ENCODE peak calls at places on chromosomes 3 and 15, in four cellular contexts. One of them, this sample, is unnamed.

GRCh38 chr15:101528108-101528916 is 38.8 kb upstream of the PCSK6 start:
- DNase-seq in SK-N-SH: no peak
- DNase-seq in A549: peak
- DNase-seq in HepG2: peak
- DNase-seq in this sample: no peak

GRCh38 chr3:106827515-106828213 is 549.6 kb upstream of the CCDC54 start:
- DNase-seq in SK-N-SH: no peak
- DNase-seq in A549: no peak
- DNase-seq in HepG2: no peak
- DNase-seq in this sample: no peak

GRCh38 chr3:169822091-169822490 is 9.4 kb upstream of the LRRC34 start:
- DNase-seq in SK-N-SH: no peak
- DNase-seq in A549: no peak
- DNase-seq in HepG2: no peak
- DNase-seq in this sample: no peak

GRCh38 chr15:85044251-85044853 is 62.7 kb downstream of the PDE8A start:
- DNase-seq in SK-N-SH: peak
- DNase-seq in A549: peak
- DNase-seq in HepG2: peak
- DNase-seq in this sample: peak

GRCh38 chr3:121793078-121793477 is 41.8 kb downstream of the IQCB1 start:
- DNase-seq in SK-N-SH: no peak
- DNase-seq in A549: no peak
- DNase-seq in HepG2: no peak
- DNase-seq in this sample: no peak

GRCh38 chr3:42541079-42541478 is 38.6 kb downstream of the VIPR1 start:
- DNase-seq in SK-N-SH: no peak
- DNase-seq in A549: no peak
- DNase-seq in HepG2: no peak
- DNase-seq in this sample: no peak

GRCh38 chr15:72319985-72320671 is at the start of gene CELF6:
- DNase-seq in SK-N-SH: peak
- DNase-seq in A549: peak
- DNase-seq in HepG2: no peak
- DNase-seq in this sample: peak

GRCh38 chr3:191549377-191549776 is 88.4 kb downstream of the PYDC2 start:
- DNase-seq in SK-N-SH: no peak
- DNase-seq in A549: no peak
- DNase-seq in HepG2: no peak
- DNase-seq in this sample: no peak

GRCh38 chr15:92751528-92751927 is 96.0 kb upstream of the FAM174B start:
- DNase-seq in SK-N-SH: no peak
- DNase-seq in A549: no peak
- DNase-seq in HepG2: no peak
- DNase-seq in this sample: no peak

GRCh38 chr15:26967719-26968269 is 3.2 kb upstream of the GABRG3 start:
- DNase-seq in SK-N-SH: peak
- DNase-seq in A549: no peak
- DNase-seq in HepG2: no peak
- DNase-seq in this sample: no peak

GRCh38 chr3:133799794-133800585 is 5.6 kb upstream of the SRPRB start:
- DNase-seq in SK-N-SH: no peak
- DNase-seq in A549: peak
- DNase-seq in HepG2: peak
- DNase-seq in this sample: no peak

GRCh38 chr3:171566803-171567422 is 106.7 kb upstream of the TNIK start:
- DNase-seq in SK-N-SH: peak
- DNase-seq in A549: peak
- DNase-seq in HepG2: peak
- DNase-seq in this sample: peak

GRCh38 chr3:119939087-119939486 is 155.2 kb downstream of the GSK3B start:
- DNase-seq in SK-N-SH: no peak
- DNase-seq in A549: no peak
- DNase-seq in HepG2: no peak
- DNase-seq in this sample: no peak

GRCh38 chr15:53447053-53447574 is 312.3 kb downstream of the WDR72 start:
- DNase-seq in SK-N-SH: no peak
- DNase-seq in A549: no peak
- DNase-seq in HepG2: peak
- DNase-seq in this sample: no peak

GRCh38 chr3:49173116-49173791 is 1.9 kb downstream of the KLHDC8B start:
- DNase-seq in SK-N-SH: peak
- DNase-seq in A549: no peak
- DNase-seq in HepG2: peak
- DNase-seq in this sample: no peak
- TF ChIP-seq PBX3 in SK-N-SH: no peak
- TF ChIP-seq PBX3 in A549: no peak
- TF ChIP-seq PBX3 in HepG2: no peak
- TF ChIP-seq PBX3 in this sample: no peak

GRCh38 chr15:63010920-63011693 is 31.4 kb upstream of the TPM1 start:
- DNase-seq in SK-N-SH: no peak
- DNase-seq in A549: no peak
- DNase-seq in HepG2: peak
- DNase-seq in this sample: no peak

GRCh38 chr15:63015618-63016017 is 26.9 kb upstream of the TPM1 start:
- DNase-seq in SK-N-SH: no peak
- DNase-seq in A549: peak
- DNase-seq in HepG2: no peak
- DNase-seq in this sample: no peak

GRCh38 chr15:63012444-63012843 is 30.1 kb upstream of the TPM1 start:
- DNase-seq in SK-N-SH: no peak
- DNase-seq in A549: no peak
- DNase-seq in HepG2: no peak
- DNase-seq in this sample: no peak

GRCh38 chr15:63014578-63014977 is 28.0 kb upstream of the TPM1 start:
- DNase-seq in SK-N-SH: no peak
- DNase-seq in A549: no peak
- DNase-seq in HepG2: no peak
- DNase-seq in this sample: no peak

DNA sequence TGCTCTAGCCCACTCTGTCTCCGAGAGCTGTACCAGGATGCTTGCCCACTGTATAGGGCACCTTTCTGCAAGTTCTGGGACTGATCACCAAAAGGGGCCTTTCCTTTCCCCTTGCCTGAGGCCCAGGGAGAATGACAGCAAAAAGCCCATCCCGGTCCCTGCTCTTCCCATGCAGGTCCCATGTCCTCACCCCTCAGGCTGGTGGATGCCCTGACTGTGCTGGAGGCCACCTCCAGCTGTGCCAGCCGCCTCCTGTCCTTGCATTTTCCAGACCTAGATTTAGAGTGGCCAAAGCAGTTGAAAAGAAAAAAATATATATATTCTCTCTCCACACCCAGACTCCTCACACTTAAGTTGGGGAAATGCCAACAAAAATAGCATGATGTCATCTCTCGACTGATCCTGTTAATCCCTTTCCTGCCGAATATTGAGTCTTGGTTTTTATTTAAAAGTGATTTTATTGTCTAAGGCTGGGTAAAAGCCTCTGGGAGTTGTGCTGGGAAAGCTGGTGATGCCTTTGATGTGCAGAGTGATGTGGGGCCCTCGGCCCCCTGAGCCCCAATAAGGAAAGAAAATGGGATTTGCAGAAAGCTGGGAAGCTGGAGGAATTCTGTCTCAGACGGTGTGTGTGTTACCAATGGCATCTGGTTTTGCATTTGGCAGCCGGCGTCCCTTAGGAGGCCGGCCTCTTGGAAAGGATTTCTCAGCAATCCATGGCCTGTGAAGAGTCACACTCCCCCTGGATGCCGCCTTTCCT is 29.3 kb upstream of the TPM1 start:
- DNase-seq in SK-N-SH: no peak
- DNase-seq in A549: no peak
- DNase-seq in HepG2: no peak
- DNase-seq in this sample: no peak
- TF ChIP-seq PBX3 in SK-N-SH: no peak
- TF ChIP-seq PBX3 in A549: no peak
- TF ChIP-seq PBX3 in HepG2: no peak
- TF ChIP-seq PBX3 in this sample: no peak

DNA sequence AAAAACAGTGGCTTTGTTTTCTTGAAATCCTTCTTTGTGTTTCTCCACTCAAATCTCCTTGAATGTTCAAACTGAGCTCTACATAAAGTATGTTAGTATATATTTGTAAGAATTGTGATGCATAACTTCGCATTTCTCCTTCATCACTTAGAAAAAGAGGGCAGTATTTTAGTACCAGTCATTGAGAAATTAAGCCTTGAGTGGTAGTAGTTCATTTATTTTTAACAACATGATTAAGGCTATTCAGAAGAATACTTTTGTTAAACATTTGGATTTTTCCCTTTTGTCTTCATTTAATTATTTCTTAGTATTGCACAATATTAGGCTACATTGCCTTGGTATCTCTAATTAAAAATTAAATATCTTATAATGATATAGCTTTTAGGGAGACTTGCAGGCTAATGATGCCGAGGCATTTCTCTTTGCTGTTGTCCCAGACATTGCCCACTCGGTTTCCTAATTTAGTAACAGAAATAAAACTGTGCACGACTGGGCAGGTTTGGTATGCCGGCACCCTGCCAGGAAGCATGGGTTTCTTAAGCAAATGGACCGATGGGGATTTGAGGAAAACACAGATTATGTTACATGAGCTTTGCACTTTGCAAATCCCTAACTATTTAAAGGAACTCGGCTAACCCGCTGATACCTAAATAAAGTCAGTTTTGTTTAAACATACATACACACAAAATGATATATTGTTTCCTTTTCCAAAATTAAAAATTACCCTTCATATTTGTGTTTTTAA is 54.7 kb downstream of the LRRC28 start:
- DNase-seq in SK-N-SH: no peak
- DNase-seq in A549: peak
- DNase-seq in HepG2: peak
- DNase-seq in this sample: no peak
- TF ChIP-seq PBX3 in SK-N-SH: no peak
- TF ChIP-seq PBX3 in A549: no peak
- TF ChIP-seq PBX3 in HepG2: no peak
- TF ChIP-seq PBX3 in this sample: no peak

GRCh38 chr3:149958171-149958796 is 12.4 kb downstream of the PFN2 start:
- DNase-seq in SK-N-SH: no peak
- DNase-seq in A549: no peak
- DNase-seq in HepG2: no peak
- DNase-seq in this sample: no peak
- TF ChIP-seq PBX3 in SK-N-SH: no peak
- TF ChIP-seq PBX3 in A549: no peak
- TF ChIP-seq PBX3 in HepG2: no peak
- TF ChIP-seq PBX3 in this sample: no peak

GRCh38 chr15:52094811-52095584 is 17.6 kb downstream of the BCL2L10 start:
- DNase-seq in SK-N-SH: no peak
- DNase-seq in A549: no peak
- DNase-seq in HepG2: no peak
- DNase-seq in this sample: no peak
- TF ChIP-seq PBX3 in SK-N-SH: no peak
- TF ChIP-seq PBX3 in A549: no peak
- TF ChIP-seq PBX3 in HepG2: no peak
- TF ChIP-seq PBX3 in this sample: no peak

DNA sequence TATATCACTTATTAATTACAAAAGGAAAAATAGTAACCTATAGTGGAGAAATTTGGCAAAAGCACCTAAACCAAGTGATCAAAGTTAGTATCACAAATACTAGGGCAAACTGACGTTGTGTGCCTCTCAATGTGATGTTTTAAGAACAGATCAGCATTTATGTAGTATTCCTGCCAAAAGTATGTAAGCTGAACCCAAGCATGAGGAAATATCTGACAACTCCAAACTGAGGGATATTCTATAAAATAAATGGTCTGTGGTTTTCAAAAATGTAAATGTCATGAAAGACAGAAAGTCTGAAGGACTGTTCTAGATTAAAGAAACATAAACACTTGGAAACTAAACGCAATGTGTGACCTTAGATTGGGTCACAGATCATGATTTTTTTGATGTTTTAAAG is 34.3 kb upstream of the PIK3CA start:
- DNase-seq in SK-N-SH: no peak
- DNase-seq in A549: no peak
- DNase-seq in HepG2: no peak
- DNase-seq in this sample: no peak
- TF ChIP-seq PBX3 in SK-N-SH: no peak
- TF ChIP-seq PBX3 in A549: no peak
- TF ChIP-seq PBX3 in HepG2: no peak
- TF ChIP-seq PBX3 in this sample: no peak

DNA sequence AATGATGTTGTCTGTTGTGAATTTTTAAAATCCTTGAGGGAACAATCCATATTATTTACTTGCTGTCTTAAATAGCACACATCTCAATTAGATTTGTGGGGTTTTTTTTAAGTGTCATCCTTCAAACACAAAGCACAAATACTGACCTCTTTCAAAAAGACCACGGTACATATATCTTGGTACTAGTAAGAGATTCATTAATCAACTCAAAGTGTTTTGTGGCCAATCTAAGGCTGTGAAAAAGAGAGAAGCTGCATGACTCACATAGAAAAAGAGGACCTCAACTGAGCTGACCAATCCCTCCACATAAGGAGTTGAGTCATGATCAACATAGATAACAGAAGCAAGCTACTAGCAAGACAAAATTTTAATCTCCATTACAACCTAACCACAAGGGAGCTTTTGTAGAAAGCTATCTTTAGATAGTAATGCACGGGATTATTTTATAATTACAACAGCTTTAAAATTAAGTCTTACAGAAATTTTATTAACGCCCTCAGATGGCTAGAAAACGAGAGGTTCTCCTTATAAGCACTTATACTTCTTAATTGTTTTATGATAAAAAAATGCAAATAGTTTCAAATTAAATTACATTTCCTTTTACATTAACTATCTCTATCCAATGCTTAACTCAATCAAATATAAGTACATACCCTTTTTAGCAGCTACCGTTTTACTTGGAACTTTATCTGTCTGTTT is 60.5 kb downstream of the TOP2B start:
- DNase-seq in SK-N-SH: no peak
- DNase-seq in A549: peak
- DNase-seq in HepG2: no peak
- DNase-seq in this sample: no peak
- TF ChIP-seq PBX3 in SK-N-SH: peak
- TF ChIP-seq PBX3 in A549: no peak
- TF ChIP-seq PBX3 in HepG2: no peak
- TF ChIP-seq PBX3 in this sample: no peak

GRCh38 chr15:69117431-69117841 is 43.0 kb upstream of the GLCE start:
- DNase-seq in SK-N-SH: peak
- DNase-seq in A549: no peak
- DNase-seq in HepG2: no peak
- DNase-seq in this sample: no peak
- TF ChIP-seq PBX3 in SK-N-SH: no peak
- TF ChIP-seq PBX3 in A549: no peak
- TF ChIP-seq PBX3 in HepG2: no peak
- TF ChIP-seq PBX3 in this sample: no peak

GRCh38 chr3:160784853-160785252 is 28.8 kb downstream of the PPM1L start:
- DNase-seq in SK-N-SH: no peak
- DNase-seq in A549: no peak
- DNase-seq in HepG2: no peak
- DNase-seq in this sample: no peak
- TF ChIP-seq PBX3 in SK-N-SH: no peak
- TF ChIP-seq PBX3 in A549: no peak
- TF ChIP-seq PBX3 in HepG2: no peak
- TF ChIP-seq PBX3 in this sample: no peak

GRCh38 chr3:124282751-124283643 is 291.1 kb upstream of the ROPN1 start:
- DNase-seq in SK-N-SH: peak
- DNase-seq in A549: no peak
- DNase-seq in HepG2: no peak
- DNase-seq in this sample: no peak
- TF ChIP-seq PBX3 in SK-N-SH: peak
- TF ChIP-seq PBX3 in A549: no peak
- TF ChIP-seq PBX3 in HepG2: no peak
- TF ChIP-seq PBX3 in this sample: no peak

This sample was measured in GM12878.